ENCODE peak calls at places on chromosomes 3 and 15, in seven cellular contexts. One of them, this sample, is unnamed.

GRCh38 chr15:88702983-88703382 is 64.2 kb downstream of the ISG20 start:
- DNase-seq in NCI-H1092 treated with DMSO at 0.1 percent for 48 hours: no peak
- DNase-seq in amniotic epithelial cell: peak
- DNase-seq in psoas muscle: no peak
- DNase-seq in T-helper 1 cell: no peak
- DNase-seq in NCI-H1694 treated with DMSO at 0.1 percent for 48 hours: no peak
- DNase-seq in activated T-helper 1 cell treated with Interleukin-2 at 50 U/mL for 16 hours: no peak
- DNase-seq in this sample: no peak

GRCh38 chr15:59553879-59554735 is 57.5 kb upstream of the GCNT3 start:
- DNase-seq in NCI-H1092 treated with DMSO at 0.1 percent for 48 hours: no peak
- DNase-seq in amniotic epithelial cell: peak
- DNase-seq in psoas muscle: no peak
- DNase-seq in T-helper 1 cell: no peak
- DNase-seq in NCI-H1694 treated with DMSO at 0.1 percent for 48 hours: no peak
- DNase-seq in activated T-helper 1 cell treated with Interleukin-2 at 50 U/mL for 16 hours: no peak
- DNase-seq in this sample: no peak

GRCh38 chr15:62503451-62503850 is 338.4 kb upstream of the C2CD4B start:
- DNase-seq in NCI-H1092 treated with DMSO at 0.1 percent for 48 hours: no peak
- DNase-seq in amniotic epithelial cell: peak
- DNase-seq in psoas muscle: no peak
- DNase-seq in T-helper 1 cell: no peak
- DNase-seq in NCI-H1694 treated with DMSO at 0.1 percent for 48 hours: no peak
- DNase-seq in activated T-helper 1 cell treated with Interleukin-2 at 50 U/mL for 16 hours: no peak
- DNase-seq in this sample: no peak

GRCh38 chr15:34056921-34057320 is 17.9 kb upstream of the AVEN start:
- DNase-seq in NCI-H1092 treated with DMSO at 0.1 percent for 48 hours: no peak
- DNase-seq in amniotic epithelial cell: peak
- DNase-seq in psoas muscle: no peak
- DNase-seq in T-helper 1 cell: no peak
- DNase-seq in NCI-H1694 treated with DMSO at 0.1 percent for 48 hours: no peak
- DNase-seq in activated T-helper 1 cell treated with Interleukin-2 at 50 U/mL for 16 hours: no peak
- DNase-seq in this sample: no peak

GRCh38 chr15:56988219-56988618 is 69.8 kb downstream of the TCF12 start:
- DNase-seq in NCI-H1092 treated with DMSO at 0.1 percent for 48 hours: no peak
- DNase-seq in amniotic epithelial cell: no peak
- DNase-seq in psoas muscle: no peak
- DNase-seq in T-helper 1 cell: no peak
- DNase-seq in NCI-H1694 treated with DMSO at 0.1 percent for 48 hours: no peak
- DNase-seq in activated T-helper 1 cell treated with Interleukin-2 at 50 U/mL for 16 hours: no peak
- DNase-seq in this sample: no peak

GRCh38 chr15:24696855-24697254 is 21.3 kb downstream of the NPAP1 start:
- DNase-seq in NCI-H1092 treated with DMSO at 0.1 percent for 48 hours: no peak
- DNase-seq in amniotic epithelial cell: no peak
- DNase-seq in psoas muscle: no peak
- DNase-seq in T-helper 1 cell: no peak
- DNase-seq in NCI-H1694 treated with DMSO at 0.1 percent for 48 hours: no peak
- DNase-seq in activated T-helper 1 cell treated with Interleukin-2 at 50 U/mL for 16 hours: no peak
- DNase-seq in this sample: no peak

GRCh38 chr3:156605686-156606605 is 51.0 kb upstream of the SSR3 start:
- DNase-seq in NCI-H1092 treated with DMSO at 0.1 percent for 48 hours: no peak
- DNase-seq in amniotic epithelial cell: peak
- DNase-seq in psoas muscle: peak
- DNase-seq in T-helper 1 cell: peak
- DNase-seq in NCI-H1694 treated with DMSO at 0.1 percent for 48 hours: no peak
- DNase-seq in activated T-helper 1 cell treated with Interleukin-2 at 50 U/mL for 16 hours: no peak
- DNase-seq in this sample: no peak

GRCh38 chr3:4350789-4351163 is 47.6 kb downstream of the SETMAR start:
- DNase-seq in NCI-H1092 treated with DMSO at 0.1 percent for 48 hours: peak
- DNase-seq in amniotic epithelial cell: peak
- DNase-seq in psoas muscle: no peak
- DNase-seq in T-helper 1 cell: peak
- DNase-seq in NCI-H1694 treated with DMSO at 0.1 percent for 48 hours: peak
- DNase-seq in activated T-helper 1 cell treated with Interleukin-2 at 50 U/mL for 16 hours: peak
- DNase-seq in this sample: peak

GRCh38 chr3:44476181-44476599 is 1.3 kb downstream of the ZNF445 start:
- DNase-seq in NCI-H1092 treated with DMSO at 0.1 percent for 48 hours: no peak
- DNase-seq in amniotic epithelial cell: peak
- DNase-seq in psoas muscle: no peak
- DNase-seq in T-helper 1 cell: peak
- DNase-seq in NCI-H1694 treated with DMSO at 0.1 percent for 48 hours: no peak
- DNase-seq in activated T-helper 1 cell treated with Interleukin-2 at 50 U/mL for 16 hours: no peak
- DNase-seq in this sample: peak

GRCh38 chr3:179653106-179653776 is 401 bp downstream of the USP13 start:
- DNase-seq in NCI-H1092 treated with DMSO at 0.1 percent for 48 hours: peak
- DNase-seq in amniotic epithelial cell: peak
- DNase-seq in psoas muscle: peak
- DNase-seq in T-helper 1 cell: peak
- DNase-seq in NCI-H1694 treated with DMSO at 0.1 percent for 48 hours: peak
- DNase-seq in activated T-helper 1 cell treated with Interleukin-2 at 50 U/mL for 16 hours: peak
- DNase-seq in this sample: peak

GRCh38 chr3:35639251-35640185 is at the start of gene ARPP21:
- DNase-seq in NCI-H1092 treated with DMSO at 0.1 percent for 48 hours: peak
- DNase-seq in amniotic epithelial cell: no peak
- DNase-seq in psoas muscle: peak
- DNase-seq in T-helper 1 cell: no peak
- DNase-seq in NCI-H1694 treated with DMSO at 0.1 percent for 48 hours: no peak
- DNase-seq in activated T-helper 1 cell treated with Interleukin-2 at 50 U/mL for 16 hours: no peak
- DNase-seq in this sample: peak

GRCh38 chr3:51975857-51976549 is 1.1 kb downstream of the ABHD14A start:
- DNase-seq in NCI-H1092 treated with DMSO at 0.1 percent for 48 hours: peak
- DNase-seq in amniotic epithelial cell: peak
- DNase-seq in psoas muscle: peak
- DNase-seq in T-helper 1 cell: peak
- DNase-seq in NCI-H1694 treated with DMSO at 0.1 percent for 48 hours: no peak
- DNase-seq in activated T-helper 1 cell treated with Interleukin-2 at 50 U/mL for 16 hours: no peak
- DNase-seq in this sample: peak

GRCh38 chr15:70628542-70628941 is 134.8 kb downstream of the UACA start:
- DNase-seq in NCI-H1092 treated with DMSO at 0.1 percent for 48 hours: no peak
- DNase-seq in amniotic epithelial cell: no peak
- DNase-seq in psoas muscle: no peak
- DNase-seq in T-helper 1 cell: no peak
- DNase-seq in NCI-H1694 treated with DMSO at 0.1 percent for 48 hours: no peak
- DNase-seq in activated T-helper 1 cell treated with Interleukin-2 at 50 U/mL for 16 hours: no peak
- DNase-seq in this sample: no peak

This sample was measured in HL-60.